ENCODE peak calls at places on chromosomes 11 and 22, in eight cellular contexts. L is SK-N-SH, D is A549, X is upper lobe of left lung, G is sigmoid colon, H is ovary, K is esophagus muscularis mucosa, P is transverse colon. J is an unnamed sample.

GRCh38 chr11:33735426-33736147 is 636 bp downstream of the CD59 start:
- DNase-seq in D (peak; percentile 44), H (peak; percentile 30), P (peak; percentile 57), X (peak; percentile 38), L (peak; percentile 66), K (no peak), G (no peak), J (peak; percentile 29)

GRCh38 chr11:126601136-126601535 is 245.7 kb downstream of the ST3GAL4 start:
- DNase-seq in L (no peak), K (no peak), H (no peak), D (no peak), G (no peak), X (no peak), P (no peak), J (no peak)

GRCh38 chr11:107468596-107468995 is 11.0 kb upstream of the CWF19L2 start:
- DNase-seq in L (peak; percentile 18), G (no peak), X (no peak), H (no peak), D (peak; percentile 3), P (no peak), K (no peak), J (peak; percentile 14)

GRCh38 chr11:86183694-86184093 is 60.9 kb upstream of the EED start:
- DNase-seq in X (no peak), L (no peak), H (no peak), P (no peak), G (no peak), K (no peak), D (no peak), J (no peak)

GRCh38 chr11:75555079-75555811 is 6.8 kb upstream of the SERPINH1 start:
- DNase-seq in H (peak; percentile 45), D (no peak), K (no peak), G (peak; percentile 60), L (no peak), X (peak; percentile 59), P (no peak), J (no peak)

GRCh38 chr11:114180301-114181055 is 115.7 kb upstream of the NNMT start:
- DNase-seq in D (peak; percentile 15), L (peak; percentile 61), X (no peak), G (no peak), H (peak; percentile 59), P (peak; percentile 80), K (no peak), J (no peak)

GRCh38 chr11:75380716-75381420 is 18.4 kb upstream of the RPS3 start:
- DNase-seq in K (no peak), L (no peak), X (no peak), G (peak; percentile 68), D (peak; percentile 63), H (no peak), P (peak; percentile 61), J (no peak)

GRCh38 chr11:126431401-126432064 is 76.0 kb downstream of the ST3GAL4 start:
- DNase-seq in P (peak; percentile 76), X (no peak), H (peak; percentile 82), G (peak; percentile 84), K (peak; percentile 94), L (no peak), D (no peak), J (no peak)

GRCh38 chr11:44326615-44327475 is 16.9 kb upstream of the ALX4 start:
- DNase-seq in X (peak; percentile 44), H (no peak), G (no peak), D (no peak), P (no peak), L (no peak), K (no peak), J (no peak)

GRCh38 chr22:50529416-50530279 is at the start of gene TYMP:
- DNase-seq in D (no peak), P (peak; percentile 90), H (peak; percentile 50), L (no peak), K (no peak), G (peak; percentile 86), X (peak; percentile 97), J (peak; percentile 45)

GRCh38 chr22:48244388-48245118 is 1482.1 kb downstream of the TBC1D22A start:
- DNase-seq in X (no peak), D (no peak), L (no peak), G (no peak), K (no peak), H (no peak), P (no peak), J (no peak)

GRCh38 chr11:62910141-62910882 is 10.9 kb downstream of the CHRM1 start:
- DNase-seq in X (no peak), K (no peak), L (no peak), D (no peak), H (no peak), G (no peak), P (no peak), J (no peak)

GRCh38 chr11:115470928-115471327 is 33.3 kb downstream of the CADM1 start:
- DNase-seq in X (no peak), G (no peak), H (no peak), P (no peak), D (no peak), L (no peak), K (no peak), J (no peak)

GRCh38 chr11:2526808-2527381 is 82.1 kb downstream of the KCNQ1 start:
- DNase-seq in D (no peak), H (peak; percentile 18), X (peak; percentile 77), L (no peak), K (no peak), P (peak; percentile 87), G (peak; percentile 78), J (peak; percentile 37)

GRCh38 chr11:111937461-111937769 is 272 bp downstream of the DIXDC1 start:
- DNase-seq in K (no peak), G (no peak), L (no peak), D (no peak), H (no peak), X (no peak), P (no peak), J (no peak)

GRCh38 chr22:20244744-20245576 is 23.2 kb downstream of the RTN4R start:
- DNase-seq in K (no peak), P (peak; percentile 17), G (no peak), X (peak; percentile 52), H (no peak), D (no peak), L (peak; percentile 66), J (no peak)

GRCh38 chr11:65884716-65885092 is 3.6 kb downstream of the FIBP start:
- DNase-seq in X (peak; percentile 91), G (peak; percentile 88), K (no peak), P (peak; percentile 83), L (peak; percentile 92), H (peak; percentile 77), D (peak; percentile 83), J (peak; percentile 63)

GRCh38 chr11:59801981-59802638 is 8.5 kb downstream of the MRPL16 start:
- DNase-seq in L (peak; percentile 22), P (no peak), D (peak; percentile 12), K (no peak), G (no peak), X (no peak), H (peak; percentile 32), J (peak; percentile 12)

GRCh38 chr22:48306284-48306683 is 1521.4 kb downstream of the BRD1 start:
- DNase-seq in K (no peak), D (no peak), P (no peak), H (no peak), X (no peak), G (no peak), L (no peak), J (no peak)

GRCh38 chr11:65083134-65083833 is 556 bp downstream of the CDCA5 start:
- DNase-seq in G (no peak), H (no peak), L (peak; percentile 24), K (no peak), D (no peak), X (no peak), P (no peak), J (no peak)

DNA sequence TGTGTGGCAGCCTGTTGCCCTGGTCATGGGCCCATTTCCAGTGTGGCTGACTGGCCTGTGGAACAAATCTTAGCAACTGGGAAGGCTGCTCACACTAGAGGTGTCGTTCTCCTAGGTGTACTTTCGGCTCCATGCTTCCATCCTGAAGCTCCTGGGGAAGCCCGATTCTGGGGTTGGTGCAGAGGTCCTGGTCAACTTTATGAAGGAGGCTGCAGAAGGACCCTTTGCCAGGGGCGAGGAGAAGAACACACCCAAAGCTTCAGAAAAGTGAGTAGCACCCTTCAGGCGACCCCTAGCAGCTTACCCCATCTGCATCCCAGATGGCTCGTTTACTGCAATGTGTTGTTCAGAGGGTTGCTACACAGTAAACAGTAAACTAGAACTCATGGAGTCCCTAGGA is 84.7 kb downstream of the CABIN1 start:
- DNase-seq in K (no peak), X (no peak), D (no peak), P (no peak), L (no peak), H (no peak), G (peak; percentile 45), J (no peak)
- H3K27ac ChIP-seq in K (no peak overlapping the region), X (no peak overlapping the region), D (no peak overlapping the region), P (no peak overlapping the region), L (no peak overlapping the region), H (no peak overlapping the region), G (no peak overlapping the region), J (no peak overlapping the region)

DNA sequence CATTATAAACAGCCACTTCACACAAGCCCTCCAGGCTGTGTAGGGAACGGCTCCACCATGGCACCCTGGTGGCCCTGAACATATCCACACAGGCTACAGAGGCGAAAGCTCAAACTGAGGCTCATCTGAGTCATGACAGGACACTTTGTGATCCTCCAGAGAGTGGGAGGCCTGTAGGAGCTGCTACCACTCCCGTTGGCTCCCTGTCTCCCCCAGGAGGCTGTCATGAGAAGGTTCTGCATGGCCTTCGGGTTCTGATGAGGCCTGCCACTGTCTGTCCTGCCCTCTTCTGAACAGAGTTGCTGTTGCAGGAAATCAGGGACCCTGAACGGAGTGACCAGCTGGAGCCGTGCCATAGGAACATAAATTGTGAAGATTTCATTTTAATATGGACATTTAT is 23.8 kb upstream of the ALDH3B2 start:
- DNase-seq in L (no peak), P (no peak), D (peak; percentile 72), X (no peak), K (no peak), H (no peak), G (no peak), J (no peak)
- TF ChIP-seq EP300 in L (no peak), P (no peak), D (no peak), X (no peak), K (no peak), H (no peak), G (no peak), J (no peak)

DNA sequence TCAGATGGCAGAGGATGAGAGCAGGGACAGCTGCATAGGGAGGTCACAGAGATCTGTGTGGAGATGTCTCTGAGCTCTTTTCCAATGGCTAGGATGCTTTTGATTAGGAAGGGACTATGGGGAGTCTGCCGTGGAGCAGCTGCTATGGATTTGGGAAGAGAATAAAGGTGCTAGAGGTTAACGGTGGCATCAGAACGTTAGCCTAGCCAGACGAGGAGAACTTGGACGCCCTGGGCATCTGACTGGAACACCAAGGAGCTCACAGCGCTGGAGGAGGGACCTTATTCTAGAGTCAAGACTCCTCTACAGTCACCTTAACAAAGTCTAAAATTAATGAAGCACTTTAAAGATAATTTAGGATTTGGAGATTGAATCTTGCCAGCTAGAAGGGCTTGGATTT is 157.2 kb upstream of the B3GAT1 start:
- DNase-seq in D (no peak), H (no peak), P (no peak), K (peak; percentile 39), X (no peak), G (no peak), L (no peak), J (no peak)
- H3K4me3 ChIP-seq in D (no peak overlapping the region), H (no peak overlapping the region), P (no peak overlapping the region), K (no peak overlapping the region), X (no peak overlapping the region), G (no peak overlapping the region), L (no peak overlapping the region), J (no peak overlapping the region)

DNA sequence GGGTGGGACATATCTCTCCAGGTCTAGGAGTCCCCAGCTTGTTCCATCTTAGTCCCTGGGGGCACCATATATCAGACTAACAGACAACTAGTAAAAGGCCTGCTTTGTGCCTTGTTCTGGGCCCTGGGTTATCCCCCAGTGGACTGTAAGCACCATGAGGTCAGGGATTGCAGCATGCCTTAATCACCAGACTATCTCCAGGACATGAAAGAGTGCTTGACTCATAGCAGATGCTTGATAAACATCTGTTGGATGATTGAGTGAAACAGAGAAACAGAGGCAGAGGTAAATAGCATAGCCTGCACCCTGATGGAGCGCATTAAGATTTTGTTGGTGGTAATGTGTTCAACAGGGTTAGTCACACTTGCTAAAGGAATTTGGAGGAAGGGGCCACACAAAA is 94.1 kb downstream of the MICAL2 start:
- DNase-seq in G (no peak), P (no peak), L (no peak), D (no peak), K (no peak), X (no peak), H (no peak), J (no peak)
- H3K27ac ChIP-seq in G (no peak overlapping the region), P (no peak overlapping the region), L (peak overlapping the region; percentile 100), D (no peak overlapping the region), K (no peak overlapping the region), X (no peak overlapping the region), H (no peak overlapping the region), J (no peak overlapping the region)

J was measured in tibial nerve.